ENCODE peak calls at places on chromosomes 12 and 14, in four cellular contexts. W, Z, V and D are unnamed samples.

GRCh38 chr14:65042731-65043372 is 56.2 kb downstream of the FNTB start:
- DNase-seq in W (peak; percentile 8), Z (no peak), V (peak; percentile 58), D (peak; percentile 27)

GRCh38 chr12:66453111-66453510 is 150.8 kb downstream of the HELB start:
- DNase-seq in W (no peak), Z (no peak), V (no peak), D (no peak)

GRCh38 chr14:25055005-25055404 is 5.1 kb upstream of the STXBP6 start:
- DNase-seq in W (no peak), Z (no peak), V (no peak), D (no peak)

GRCh38 chr14:25006961-25007795 is 42.8 kb downstream of the STXBP6 start:
- DNase-seq in W (no peak), Z (no peak), V (no peak), D (no peak)

GRCh38 chr12:22684526-22685118 is 59.7 kb downstream of the ETNK1 start:
- DNase-seq in W (peak; percentile 11), Z (no peak), V (peak; percentile 12), D (no peak)

GRCh38 chr12:64691227-64691792 is 67.9 kb downstream of the GNS start:
- DNase-seq in W (no peak), Z (no peak), V (no peak), D (no peak)

GRCh38 chr12:107079172-107080011 is 14.0 kb downstream of the CRY1 start:
- DNase-seq in W (no peak), Z (no peak), V (peak; percentile 20), D (no peak)

GRCh38 chr14:22536853-22537338 is 52.1 kb downstream of the DAD1 start:
- DNase-seq in W (peak; percentile 94), Z (no peak), V (peak; percentile 78), D (peak; percentile 54)

GRCh38 chr12:692274-692673 is 29.0 kb upstream of the NINJ2 start:
- DNase-seq in W (no peak), Z (no peak), V (no peak), D (no peak)

GRCh38 chr12:10084733-10085132 is 14.1 kb downstream of the CLEC1A start:
- DNase-seq in W (no peak), Z (no peak), V (no peak), D (no peak)

GRCh38 chr12:28378749-28379148 is 188.5 kb downstream of the CCDC91 start:
- DNase-seq in W (no peak), Z (no peak), V (no peak), D (no peak)

GRCh38 chr12:63419119-63419518 is 249.2 kb downstream of the DPY19L2 start:
- DNase-seq in W (no peak), Z (no peak), V (no peak), D (no peak)
- TF ChIP-seq TAF1 in W (no peak), Z (no peak), V (no peak), D (no peak)

GRCh38 chr12:124394462-124395128 is 99.7 kb downstream of the RFLNA start:
- DNase-seq in W (no peak), Z (no peak), V (no peak), D (no peak)
- TF ChIP-seq TAF1 in W (no peak), Z (no peak), V (no peak), D (no peak)

GRCh38 chr14:38210168-38210567 is 2.5 kb downstream of the SSTR1 start:
- DNase-seq in W (no peak), Z (no peak), V (no peak), D (no peak)
- TF ChIP-seq TAF1 in W (no peak), Z (no peak), V (no peak), D (no peak)

DNA sequence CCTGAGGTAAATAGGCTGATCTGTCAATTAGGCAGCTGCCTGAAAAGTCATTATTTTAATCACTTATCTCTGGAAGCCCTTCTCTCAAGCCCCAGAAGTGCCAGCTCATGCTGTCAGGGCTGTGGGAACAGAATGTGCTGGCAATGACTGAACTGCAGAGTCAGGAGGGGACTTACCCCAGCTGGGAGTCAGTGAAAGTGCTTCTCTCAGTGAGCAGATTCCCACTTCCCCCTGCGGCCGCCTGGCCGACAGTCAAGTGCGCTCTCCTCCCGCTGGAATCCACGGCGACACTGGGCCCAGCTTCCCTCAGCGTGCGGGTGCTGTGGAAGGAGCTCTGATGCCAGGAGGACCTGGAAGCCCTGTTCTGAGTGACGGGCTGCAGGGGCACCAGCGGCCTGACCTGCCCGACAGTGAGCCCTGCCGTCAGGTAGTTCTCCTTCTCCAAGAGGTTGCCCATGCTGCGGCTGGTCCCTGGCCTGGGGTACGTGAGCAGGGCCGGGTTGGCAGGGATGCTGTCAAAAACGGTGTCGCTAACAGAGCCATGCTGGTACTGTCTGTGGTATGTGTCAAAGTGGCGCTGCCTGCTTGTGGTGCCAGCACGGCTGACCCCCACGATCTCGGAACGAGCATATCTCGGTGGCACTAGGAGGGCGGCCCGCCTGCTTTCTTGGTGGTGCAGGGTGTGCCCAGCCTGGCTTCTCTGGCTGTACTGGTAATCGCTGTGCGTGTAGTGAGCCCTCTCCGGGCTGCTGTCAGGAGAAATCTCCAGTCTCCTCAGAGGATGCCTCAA is 18.7 kb downstream of the PKP2 start:
- DNase-seq in W (no peak), Z (no peak), V (no peak), D (no peak)
- TF ChIP-seq TAF1 in W (no peak), Z (no peak), V (no peak), D (no peak)

GRCh38 chr12:117885211-117885610 is 83.6 kb downstream of the KSR2 start:
- DNase-seq in W (no peak), Z (no peak), V (no peak), D (no peak)
- TF ChIP-seq TAF1 in W (no peak), Z (no peak), V (no peak), D (no peak)

GRCh38 chr14:100132161-100132902 is 27.1 kb downstream of the DEGS2 start:
- DNase-seq in W (no peak), Z (no peak), V (peak; percentile 35), D (no peak)
- TF ChIP-seq TAF1 in W (no peak), Z (no peak), V (no peak), D (no peak)

DNA sequence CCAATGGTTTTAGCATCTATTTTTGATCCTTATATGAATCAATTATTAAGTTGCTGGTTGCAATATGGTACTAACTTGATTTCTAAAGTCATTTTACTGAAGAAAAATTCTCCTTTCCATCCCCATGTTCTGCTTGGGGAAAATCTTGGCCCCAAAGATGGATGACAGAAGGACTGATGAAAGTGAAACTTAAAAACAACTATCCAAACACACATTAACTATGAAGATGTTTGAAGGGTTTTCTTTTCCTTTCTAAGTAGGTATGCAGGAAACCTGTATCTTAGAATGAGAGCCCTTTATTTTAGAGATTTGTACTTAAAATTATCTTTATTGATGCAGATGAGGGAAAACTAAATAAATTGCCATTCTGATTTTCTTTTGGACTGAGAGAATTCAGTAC is 5.9 kb downstream of the C12orf71 start:
- DNase-seq in W (no peak), Z (no peak), V (no peak), D (no peak)
- TF ChIP-seq TAF1 in W (no peak), Z (no peak), V (no peak), D (no peak)

GRCh38 chr12:109582636-109583035 is 9.0 kb downstream of the MVK start:
- DNase-seq in W (no peak), Z (no peak), V (no peak), D (no peak)
- TF ChIP-seq TAF1 in W (no peak), Z (no peak), V (no peak), D (no peak)

GRCh38 chr12:57128519-57129247 is 400 bp downstream of the LRP1 start:
- DNase-seq in W (no peak), Z (peak; percentile 79), V (no peak), D (no peak)
- TF ChIP-seq TAF1 in W (no peak), Z (peak; percentile 48), V (no peak), D (no peak)